ENCODE peak calls at places on chromosomes 5 and 9, in four cellular contexts. One of them, this sample, is unnamed.

GRCh38 chr5:566636-567309 is 42.5 kb upstream of the SLC9A3 start:
- DNase-seq in CD4-positive, alpha-beta T cell: no peak
- DNase-seq in body of pancreas: no peak
- DNase-seq in right lobe of liver: no peak
- DNase-seq in this sample: no peak

GRCh38 chr5:74409166-74409706 is 231.3 kb downstream of the ENC1 start:
- DNase-seq in CD4-positive, alpha-beta T cell: no peak
- DNase-seq in body of pancreas: peak
- DNase-seq in right lobe of liver: no peak
- DNase-seq in this sample: no peak

GRCh38 chr9:105067895-105068580 is 140.1 kb upstream of the ABCA1 start:
- DNase-seq in CD4-positive, alpha-beta T cell: no peak
- DNase-seq in body of pancreas: no peak
- DNase-seq in right lobe of liver: no peak
- DNase-seq in this sample: no peak

GRCh38 chr9:19782005-19782404 is 6.8 kb downstream of the SLC24A2 start:
- DNase-seq in CD4-positive, alpha-beta T cell: no peak
- DNase-seq in body of pancreas: no peak
- DNase-seq in right lobe of liver: no peak
- DNase-seq in this sample: no peak

GRCh38 chr5:172430354-172430753 is 24.0 kb downstream of the SH3PXD2B start:
- DNase-seq in CD4-positive, alpha-beta T cell: no peak
- DNase-seq in body of pancreas: no peak
- DNase-seq in right lobe of liver: no peak
- DNase-seq in this sample: no peak

GRCh38 chr5:124199902-124200301 is 546.5 kb downstream of the ZNF608 start:
- DNase-seq in CD4-positive, alpha-beta T cell: no peak
- DNase-seq in body of pancreas: no peak
- DNase-seq in right lobe of liver: no peak
- DNase-seq in this sample: no peak

GRCh38 chr5:54514269-54514668 is 3.3 kb upstream of the SNX18 start:
- DNase-seq in CD4-positive, alpha-beta T cell: no peak
- DNase-seq in body of pancreas: no peak
- DNase-seq in right lobe of liver: no peak
- DNase-seq in this sample: no peak

GRCh38 chr5:172678902-172679301 is 37.8 kb downstream of the NEURL1B start:
- DNase-seq in CD4-positive, alpha-beta T cell: no peak
- DNase-seq in body of pancreas: peak
- DNase-seq in right lobe of liver: no peak
- DNase-seq in this sample: no peak

GRCh38 chr5:2403296-2403695 is 348.2 kb downstream of the IRX2 start:
- DNase-seq in CD4-positive, alpha-beta T cell: no peak
- DNase-seq in body of pancreas: no peak
- DNase-seq in right lobe of liver: no peak
- DNase-seq in this sample: no peak

GRCh38 chr9:89408628-89409101 is 89.2 kb downstream of the SEMA4D start:
- DNase-seq in CD4-positive, alpha-beta T cell: peak
- DNase-seq in body of pancreas: no peak
- DNase-seq in right lobe of liver: no peak
- DNase-seq in this sample: no peak

GRCh38 chr5:39092581-39093350 is 18.6 kb upstream of the RICTOR start:
- DNase-seq in CD4-positive, alpha-beta T cell: no peak
- DNase-seq in body of pancreas: no peak
- DNase-seq in right lobe of liver: no peak
- DNase-seq in this sample: no peak

GRCh38 chr5:107671742-107672211 is 1.0 kb upstream of the EFNA5 start:
- DNase-seq in CD4-positive, alpha-beta T cell: no peak
- DNase-seq in body of pancreas: no peak
- DNase-seq in right lobe of liver: no peak
- DNase-seq in this sample: no peak

DNA sequence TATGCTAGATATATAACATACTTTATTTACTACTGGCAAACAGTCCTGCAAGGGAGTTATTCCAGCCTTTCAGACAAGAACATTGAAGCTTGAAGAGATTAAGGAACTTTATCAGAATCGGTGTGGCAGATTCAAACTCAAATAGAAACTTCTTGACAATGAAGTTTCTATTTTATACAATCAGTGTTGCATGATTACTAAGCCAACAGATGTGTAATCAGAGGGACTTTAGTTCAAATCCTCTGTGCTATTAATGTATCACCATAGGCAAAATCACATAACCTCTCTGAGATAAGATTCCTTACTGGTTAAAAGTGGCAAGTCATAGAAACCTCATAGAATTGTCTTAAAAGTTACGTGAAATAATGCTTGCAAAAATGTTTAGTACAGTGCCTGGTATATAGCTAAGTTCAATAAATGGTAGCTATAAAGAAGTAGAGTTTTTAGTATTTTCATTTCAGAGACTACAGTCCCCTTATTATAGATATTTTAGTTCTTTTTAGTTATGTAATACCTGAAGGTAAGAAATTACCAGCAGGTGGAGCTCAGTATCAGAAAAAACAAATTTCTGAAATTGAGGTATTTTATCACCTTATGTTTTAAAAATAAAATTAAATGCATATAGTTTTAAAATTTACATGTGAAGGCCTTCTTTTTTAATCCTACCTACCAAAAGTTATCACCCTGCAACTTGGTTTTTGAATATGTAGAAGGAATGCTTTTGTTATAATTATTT is 172.1 kb downstream of the FER start:
- DNase-seq in CD4-positive, alpha-beta T cell: no peak
- DNase-seq in body of pancreas: no peak
- DNase-seq in right lobe of liver: no peak
- DNase-seq in this sample: no peak
- TF ChIP-seq CTCF in CD4-positive, alpha-beta T cell: peak
- TF ChIP-seq CTCF in body of pancreas: peak
- TF ChIP-seq CTCF in right lobe of liver: peak
- TF ChIP-seq CTCF in this sample: no peak

GRCh38 chr5:149724130-149724850 is 5.8 kb upstream of the PPARGC1B start:
- DNase-seq in CD4-positive, alpha-beta T cell: no peak
- DNase-seq in body of pancreas: no peak
- DNase-seq in right lobe of liver: no peak
- DNase-seq in this sample: no peak
- TF ChIP-seq CTCF in CD4-positive, alpha-beta T cell: no peak
- TF ChIP-seq CTCF in body of pancreas: no peak
- TF ChIP-seq CTCF in right lobe of liver: no peak
- TF ChIP-seq CTCF in this sample: no peak

GRCh38 chr5:160968480-160968879 is 116.5 kb upstream of the ATP10B start:
- DNase-seq in CD4-positive, alpha-beta T cell: no peak
- DNase-seq in body of pancreas: no peak
- DNase-seq in right lobe of liver: no peak
- DNase-seq in this sample: no peak

DNA sequence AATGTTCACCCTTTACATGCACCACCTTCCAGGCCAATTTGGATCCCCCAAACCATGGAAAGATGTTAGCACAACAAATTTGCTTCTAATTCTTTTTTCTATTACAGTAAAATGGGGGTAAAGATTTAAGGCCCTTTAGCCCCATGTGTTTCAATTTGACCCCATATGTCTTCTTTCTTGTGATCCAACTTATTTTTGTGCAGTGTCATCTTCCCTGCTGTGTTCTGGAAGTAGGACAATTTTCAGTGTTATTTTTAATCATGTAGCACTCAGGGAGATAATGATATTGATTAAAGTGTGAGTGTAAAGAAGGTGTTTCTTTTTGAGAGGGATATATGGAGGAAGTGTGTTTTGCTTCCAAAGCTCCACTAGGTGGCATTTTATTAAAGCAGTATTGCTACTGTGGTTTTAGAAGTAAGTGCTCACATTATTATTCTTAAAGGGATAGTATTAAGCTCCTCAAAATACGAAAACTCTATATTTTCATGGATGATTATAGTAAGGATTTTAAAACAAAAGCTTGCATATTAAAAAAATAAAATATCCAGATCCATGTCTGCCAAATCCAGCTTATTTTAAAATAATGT is 118.7 kb upstream of the ATP10B start:
- DNase-seq in CD4-positive, alpha-beta T cell: no peak
- DNase-seq in body of pancreas: no peak
- DNase-seq in right lobe of liver: no peak
- DNase-seq in this sample: no peak
- TF ChIP-seq CTCF in CD4-positive, alpha-beta T cell: no peak
- TF ChIP-seq CTCF in body of pancreas: peak
- TF ChIP-seq CTCF in right lobe of liver: no peak
- TF ChIP-seq CTCF in this sample: no peak

GRCh38 chr9:93724852-93725251 is 148.5 kb downstream of the PHF2 start:
- DNase-seq in CD4-positive, alpha-beta T cell: no peak
- DNase-seq in body of pancreas: no peak
- DNase-seq in right lobe of liver: no peak
- DNase-seq in this sample: no peak
- TF ChIP-seq CTCF in CD4-positive, alpha-beta T cell: no peak
- TF ChIP-seq CTCF in body of pancreas: no peak
- TF ChIP-seq CTCF in right lobe of liver: no peak
- TF ChIP-seq CTCF in this sample: no peak

DNA sequence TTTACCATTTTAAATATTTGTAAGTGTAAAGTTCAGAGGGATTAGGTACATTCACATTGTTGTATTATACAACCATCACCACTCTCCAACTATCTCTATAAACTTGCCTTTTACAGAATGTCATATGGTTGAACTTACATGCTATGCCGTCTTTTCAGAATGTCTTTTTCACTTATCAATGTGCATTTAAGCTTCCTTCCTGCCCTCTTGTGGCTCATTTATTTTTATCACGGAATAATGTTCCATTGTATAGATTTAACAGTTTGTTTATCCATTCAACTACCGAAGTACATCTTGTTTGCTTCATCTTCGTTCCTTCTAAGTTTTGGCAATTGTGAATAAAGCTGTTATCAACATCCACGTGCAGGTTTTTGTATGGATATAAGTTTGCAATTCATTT is 133.3 kb upstream of the C6 start:
- DNase-seq in CD4-positive, alpha-beta T cell: no peak
- DNase-seq in body of pancreas: no peak
- DNase-seq in right lobe of liver: no peak
- DNase-seq in this sample: no peak
- TF ChIP-seq CTCF in CD4-positive, alpha-beta T cell: no peak
- TF ChIP-seq CTCF in body of pancreas: peak
- TF ChIP-seq CTCF in right lobe of liver: peak
- TF ChIP-seq CTCF in this sample: no peak

GRCh38 chr9:137460363-137461315 is 1.5 kb upstream of the NSMF start:
- DNase-seq in CD4-positive, alpha-beta T cell: no peak
- DNase-seq in body of pancreas: no peak
- DNase-seq in right lobe of liver: peak
- DNase-seq in this sample: no peak

GRCh38 chr9:137461316-137461662 is 2.2 kb upstream of the NSMF start:
- DNase-seq in CD4-positive, alpha-beta T cell: no peak
- DNase-seq in body of pancreas: no peak
- DNase-seq in right lobe of liver: no peak
- DNase-seq in this sample: no peak

GRCh38 chr9:137462396-137463193 is 3.5 kb upstream of the NSMF start:
- DNase-seq in CD4-positive, alpha-beta T cell: no peak
- DNase-seq in body of pancreas: no peak
- DNase-seq in right lobe of liver: no peak
- DNase-seq in this sample: no peak

GRCh38 chr9:137463194-137463930 is 4.2 kb upstream of the NSMF start:
- DNase-seq in CD4-positive, alpha-beta T cell: no peak
- DNase-seq in body of pancreas: no peak
- DNase-seq in right lobe of liver: no peak
- DNase-seq in this sample: no peak

DNA sequence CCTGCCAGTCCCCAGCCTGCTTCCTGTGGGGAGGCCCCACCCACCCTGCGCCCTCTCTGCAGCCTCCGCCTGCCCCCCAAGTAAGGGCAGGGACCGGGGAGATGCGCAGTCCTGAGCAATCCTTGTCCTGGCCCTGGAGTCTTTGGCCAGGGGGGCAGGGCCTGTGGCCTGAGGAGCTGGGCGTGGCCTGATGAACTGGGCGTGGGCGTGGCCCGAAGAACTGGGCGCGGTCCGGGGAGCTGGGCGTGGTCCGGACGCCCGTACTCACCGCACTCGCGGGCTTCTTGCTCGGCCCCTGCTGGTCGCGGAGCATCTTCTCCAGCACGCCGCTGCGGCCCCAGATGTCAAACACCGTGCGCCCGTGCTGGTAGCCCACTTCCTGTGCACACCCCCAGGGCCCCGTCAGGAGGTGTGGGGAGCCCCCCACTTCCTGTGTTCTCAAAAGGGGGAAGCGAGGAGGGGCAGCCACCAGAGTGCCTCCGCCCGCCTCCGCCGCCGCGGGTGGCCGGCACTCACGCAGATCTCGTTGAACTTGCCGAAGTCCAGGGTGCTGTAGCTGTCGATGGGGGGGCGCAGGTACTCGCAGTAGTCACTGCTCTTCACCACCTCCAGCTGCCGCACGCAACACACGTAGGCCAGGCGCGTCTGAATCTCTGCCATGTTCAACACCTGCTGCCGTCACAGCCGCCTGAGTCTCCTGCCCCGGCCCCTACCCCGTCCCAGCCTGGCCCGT is 2.7 kb upstream of the NSMF start:
- DNase-seq in CD4-positive, alpha-beta T cell: peak
- DNase-seq in body of pancreas: no peak
- DNase-seq in right lobe of liver: peak
- DNase-seq in this sample: no peak
- TF ChIP-seq CTCF in CD4-positive, alpha-beta T cell: no peak
- TF ChIP-seq CTCF in body of pancreas: no peak
- TF ChIP-seq CTCF in right lobe of liver: no peak
- TF ChIP-seq CTCF in this sample: no peak

GRCh38 chr5:26012078-26012477 is 1026.3 kb downstream of the CDH9 start:
- DNase-seq in CD4-positive, alpha-beta T cell: no peak
- DNase-seq in body of pancreas: no peak
- DNase-seq in right lobe of liver: no peak
- DNase-seq in this sample: no peak

GRCh38 chr5:26003966-26004365 is 1034.4 kb downstream of the CDH9 start:
- DNase-seq in CD4-positive, alpha-beta T cell: no peak
- DNase-seq in body of pancreas: no peak
- DNase-seq in right lobe of liver: no peak
- DNase-seq in this sample: no peak

GRCh38 chr5:26009742-26010141 is 1028.6 kb downstream of the CDH9 start:
- DNase-seq in CD4-positive, alpha-beta T cell: no peak
- DNase-seq in body of pancreas: no peak
- DNase-seq in right lobe of liver: peak
- DNase-seq in this sample: no peak
- TF ChIP-seq CTCF in CD4-positive, alpha-beta T cell: no peak
- TF ChIP-seq CTCF in body of pancreas: no peak
- TF ChIP-seq CTCF in right lobe of liver: peak
- TF ChIP-seq CTCF in this sample: no peak

GRCh38 chr5:154944716-154945115 is 3.8 kb downstream of the MRPL22 start:
- DNase-seq in CD4-positive, alpha-beta T cell: no peak
- DNase-seq in body of pancreas: no peak
- DNase-seq in right lobe of liver: no peak
- DNase-seq in this sample: no peak

GRCh38 chr5:154940375-154940771 is 500 bp upstream of the MRPL22 start:
- DNase-seq in CD4-positive, alpha-beta T cell: no peak
- DNase-seq in body of pancreas: no peak
- DNase-seq in right lobe of liver: no peak
- DNase-seq in this sample: no peak

GRCh38 chr5:154943527-154943926 is 2.7 kb downstream of the MRPL22 start:
- DNase-seq in CD4-positive, alpha-beta T cell: no peak
- DNase-seq in body of pancreas: no peak
- DNase-seq in right lobe of liver: no peak
- DNase-seq in this sample: no peak

GRCh38 chr5:154937718-154938466 is at the start of gene GEMIN5:
- DNase-seq in CD4-positive, alpha-beta T cell: peak
- DNase-seq in body of pancreas: peak
- DNase-seq in right lobe of liver: peak
- DNase-seq in this sample: peak

GRCh38 chr5:154940772-154941620 is at the start of gene MRPL22:
- DNase-seq in CD4-positive, alpha-beta T cell: peak
- DNase-seq in body of pancreas: peak
- DNase-seq in right lobe of liver: peak
- DNase-seq in this sample: peak
- TF ChIP-seq CTCF in CD4-positive, alpha-beta T cell: no peak
- TF ChIP-seq CTCF in body of pancreas: no peak
- TF ChIP-seq CTCF in right lobe of liver: no peak
- TF ChIP-seq CTCF in this sample: no peak